ENCODE peak calls at places on chromosomes 5 and 9, in eight cellular contexts. N is RWPE2; F is pancreas; I is Caco-2; Q is sigmoid colon; X is GM23248; P is colonic mucosa; W is naive thymus-derived CD4-positive, alpha-beta T cell. U is an unnamed sample. For H3K4me1, the result is how much of the 10 kb centered on the place peaks cover.

GRCh38 chr5:39700523-39700922 is 275.7 kb upstream of the DAB2 start:
- DNase-seq in X (no peak), N (no peak), I (no peak), F (no peak), Q (no peak), W (no peak), P (no peak), U (no peak)

GRCh38 chr9:116075191-116075590 is 78.4 kb upstream of the PAPPA start:
- DNase-seq in X (peak), P (no peak), W (no peak), N (no peak), I (no peak), F (no peak), Q (no peak), U (no peak)

GRCh38 chr9:137087409-137087925 is 682 bp downstream of the MAN1B1 start:
- DNase-seq in F (no peak), X (peak), P (no peak), N (no peak), Q (no peak), I (no peak), W (no peak), U (no peak)

GRCh38 chr5:122870219-122870856 is 24.9 kb downstream of the SNX24 start:
- DNase-seq in Q (no peak), I (no peak), W (no peak), P (no peak), F (no peak), N (no peak), X (peak), U (no peak)

GRCh38 chr5:130045334-130045733 is 141.1 kb downstream of the CHSY3 start:
- DNase-seq in X (no peak), W (no peak), I (no peak), N (no peak), F (no peak), Q (no peak), P (no peak), U (no peak)

GRCh38 chr9:100756217-100756616 is 178.3 kb downstream of the CAVIN4 start:
- DNase-seq in N (no peak), P (no peak), X (peak), I (no peak), F (no peak), W (no peak), Q (no peak), U (no peak)

GRCh38 chr5:87394407-87394806 is 18.3 kb downstream of the CCNH start:
- DNase-seq in W (no peak), I (no peak), F (no peak), N (no peak), P (no peak), Q (no peak), X (peak), U (peak)

GRCh38 chr9:99726758-99727157 is 94.9 kb upstream of the NR4A3 start:
- DNase-seq in X (peak), W (no peak), Q (no peak), N (no peak), F (no peak), I (no peak), P (no peak), U (no peak)

GRCh38 chr9:129740174-129740573 is 12.7 kb downstream of the PTGES start:
- DNase-seq in N (no peak), X (no peak), F (no peak), P (no peak), Q (no peak), W (no peak), I (no peak), U (no peak)
- H3K4me1 ChIP-seq in N (under half), X (under half), F (under half), P (under half), Q (under half), W (under half), I (under half), U (under half)

GRCh38 chr9:4138180-4138579 is 161.7 kb downstream of the GLIS3 start:
- DNase-seq in Q (no peak), W (no peak), X (peak), N (no peak), F (no peak), P (no peak), I (no peak), U (no peak)

GRCh38 chr9:4138781-4139180 is 161.1 kb downstream of the GLIS3 start:
- DNase-seq in I (no peak), X (peak), P (no peak), W (no peak), Q (no peak), F (no peak), N (no peak), U (no peak)

GRCh38 chr9:4143951-4144717 is 155.7 kb downstream of the GLIS3 start:
- DNase-seq in N (no peak), W (no peak), X (peak), F (no peak), P (no peak), Q (no peak), I (peak), U (no peak)

GRCh38 chr9:4139201-4139600 is 160.7 kb downstream of the GLIS3 start:
- DNase-seq in N (no peak), W (no peak), F (no peak), Q (no peak), X (peak), I (no peak), P (no peak), U (no peak)

DNA sequence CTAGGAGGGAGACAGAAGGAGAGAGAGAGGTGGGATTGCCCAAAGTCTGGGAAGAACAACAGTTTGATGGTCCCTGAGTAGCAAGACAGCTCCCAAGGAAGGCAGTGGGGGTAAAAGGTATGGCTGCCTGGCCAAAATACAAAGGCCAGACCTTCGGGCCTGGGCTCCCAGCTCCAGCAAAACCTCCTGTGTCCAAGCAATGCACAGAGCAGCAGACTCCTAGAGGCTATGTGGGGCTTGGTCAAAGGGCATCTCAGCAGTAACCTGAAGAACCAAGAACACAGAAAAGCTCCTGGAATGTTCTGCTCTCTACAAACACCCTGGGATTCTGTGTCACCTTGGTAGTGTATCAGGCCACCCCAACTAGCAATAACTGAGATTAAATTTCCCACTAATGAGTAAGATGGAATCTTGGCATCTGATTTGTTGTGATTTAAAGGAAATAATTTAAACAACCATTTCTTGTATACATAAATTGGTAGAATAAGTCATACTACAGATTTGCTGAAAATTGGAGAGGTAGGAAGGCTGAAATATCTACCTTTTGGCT is 158.6 kb downstream of the GLIS3 start:
- DNase-seq in P (no peak), I (peak), N (no peak), Q (no peak), X (peak), W (no peak), F (no peak), U (no peak)
- H3K4me1 ChIP-seq in P (under half), I (half or more), N (under half), Q (under half), X (half or more), W (under half), F (under half), U (under half)

DNA sequence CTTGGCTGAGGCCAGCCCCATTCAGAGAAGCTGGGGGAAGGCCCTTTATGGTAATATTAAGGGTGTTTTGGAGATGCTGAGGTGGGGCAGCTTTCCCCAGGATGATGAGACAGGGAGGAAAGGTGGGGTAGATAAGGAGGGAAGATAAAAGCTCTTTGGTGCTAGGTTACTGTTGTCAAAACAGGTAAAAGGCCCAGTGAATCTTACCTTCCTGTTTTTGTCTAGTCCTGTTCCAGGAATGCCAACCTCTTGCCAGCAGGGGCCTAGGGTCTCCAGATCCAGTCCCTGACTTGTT is 786 bp upstream of the CCL27 start:
- DNase-seq in X (no peak), N (no peak), Q (no peak), I (no peak), P (no peak), F (no peak), W (peak), U (no peak)
- H3K4me1 ChIP-seq in X (under half), N (under half), Q (under half), I (under half), P (under half), F (under half), W (under half), U (under half)

DNA sequence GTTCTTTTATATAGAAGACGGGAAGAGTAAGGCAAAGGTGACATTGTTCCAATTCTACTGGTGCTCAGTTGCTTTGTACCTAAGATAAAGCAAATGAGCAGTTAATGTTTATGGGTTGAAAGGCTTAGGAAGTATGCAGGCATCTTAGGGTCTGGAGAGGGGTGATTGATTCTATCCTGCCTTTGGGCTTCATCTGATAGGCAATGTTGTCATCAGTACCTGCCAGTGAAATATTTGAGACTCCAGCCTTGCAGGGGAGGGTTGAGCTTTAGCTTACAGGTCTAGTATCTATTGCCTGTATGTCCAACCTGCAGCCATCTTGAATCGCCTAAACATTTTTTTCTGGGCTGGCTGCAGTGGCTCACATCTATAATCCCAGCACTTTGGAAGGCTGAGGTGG is 13.8 kb upstream of the CTSV start:
- DNase-seq in X (no peak), P (no peak), W (no peak), I (no peak), F (no peak), Q (no peak), N (no peak), U (no peak)
- H3K4me1 ChIP-seq in X (under half), P (under half), W (under half), I (under half), F (under half), Q (under half), N (under half), U (under half)

GRCh38 chr5:139667730-139668063 is 19.5 kb downstream of the CXXC5 start:
- DNase-seq in P (no peak), N (no peak), I (no peak), X (peak), W (no peak), F (no peak), Q (no peak), U (peak)
- H3K4me1 ChIP-seq in P (under half), N (under half), I (under half), X (under half), W (under half), F (half or more), Q (half or more), U (under half)